ENCODE peak calls at places on chromosomes 3 and 15, in eight cellular contexts. G is H4; K is EL; C is HFFc6; P is endothelial cell; Y is HT1080; S is transverse colon; I is effector memory CD8-positive, alpha-beta T cell. L is an unnamed sample.

GRCh38 chr3:138187296-138188012 is at the start of gene ARMC8:
- DNase-seq in G (no peak), K (peak), C (peak), P (peak), Y (no peak), S (peak), I (peak), L (no peak)

GRCh38 chr15:70140031-70140542 is 42.4 kb upstream of the TLE3 start:
- DNase-seq in G (no peak), K (no peak), C (no peak), P (no peak), Y (no peak), S (no peak), I (no peak), L (no peak)

GRCh38 chr15:65940618-65940909 is 71.3 kb downstream of the RAB11A start:
- DNase-seq in G (peak), K (peak), C (no peak), P (no peak), Y (peak), S (no peak), I (no peak), L (no peak)

GRCh38 chr3:131007256-131007655 is 19.4 kb downstream of the ASTE1 start:
- DNase-seq in G (no peak), K (no peak), C (no peak), P (no peak), Y (no peak), S (no peak), I (no peak), L (no peak)

GRCh38 chr15:52150878-52151277 is 38.3 kb upstream of the BCL2L10 start:
- DNase-seq in G (no peak), K (no peak), C (no peak), P (no peak), Y (no peak), S (no peak), I (no peak), L (no peak)

GRCh38 chr15:84638103-84638502 is 16.0 kb downstream of the WDR73 start:
- DNase-seq in G (peak), K (no peak), C (no peak), P (no peak), Y (peak), S (no peak), I (no peak), L (no peak)

GRCh38 chr3:155391583-155391982 is 98.1 kb upstream of the STRIT1 start:
- DNase-seq in G (peak), K (peak), C (peak), P (no peak), Y (peak), S (peak), I (no peak), L (no peak)

GRCh38 chr3:124206225-124206624 is 214.3 kb upstream of the ROPN1 start:
- DNase-seq in G (no peak), K (no peak), C (no peak), P (no peak), Y (no peak), S (no peak), I (no peak), L (no peak)

GRCh38 chr15:79844221-79844620 is 52.6 kb downstream of the MTHFS start:
- DNase-seq in G (no peak), K (no peak), C (no peak), P (no peak), Y (peak), S (no peak), I (no peak), L (no peak)

GRCh38 chr3:149340310-149340933 is 7.0 kb upstream of the TM4SF18 start:
- DNase-seq in G (peak), K (peak), C (peak), P (no peak), Y (peak), S (no peak), I (no peak), L (no peak)

GRCh38 chr3:184496933-184497332 is 64.7 kb upstream of the EPHB3 start:
- DNase-seq in G (no peak), K (no peak), C (no peak), P (no peak), Y (no peak), S (no peak), I (no peak), L (no peak)

GRCh38 chr15:100759116-100759515 is 120.5 kb upstream of the ALDH1A3 start:
- DNase-seq in G (peak), K (peak), C (peak), P (no peak), Y (no peak), S (no peak), I (no peak), L (no peak)

GRCh38 chr3:57896691-57897090 is 111.5 kb upstream of the FLNB start:
- DNase-seq in G (no peak), K (no peak), C (no peak), P (no peak), Y (no peak), S (no peak), I (no peak), L (no peak)

GRCh38 chr15:70098461-70099166 is 897 bp upstream of the TLE3 start:
- DNase-seq in G (no peak), K (peak), C (no peak), P (peak), Y (no peak), S (peak), I (no peak), L (no peak)

GRCh38 chr3:65443739-65444447 is 594.8 kb downstream of the MAGI1 start:
- DNase-seq in G (peak), K (no peak), C (no peak), P (no peak), Y (no peak), S (no peak), I (no peak), L (no peak)

GRCh38 chr3:186529204-186529999 is 14.8 kb downstream of the CRYGS start:
- DNase-seq in G (no peak), K (no peak), C (no peak), P (no peak), Y (no peak), S (no peak), I (no peak), L (no peak)

GRCh38 chr3:59774613-59775012 is 724.8 kb upstream of the CFAP20DC start:
- DNase-seq in G (no peak), K (peak), C (peak), P (no peak), Y (peak), S (no peak), I (no peak), L (no peak)

GRCh38 chr3:12963184-12963868 is 109.9 kb downstream of the IQSEC1 start:
- DNase-seq in G (no peak), K (no peak), C (no peak), P (no peak), Y (no peak), S (no peak), I (no peak), L (no peak)

GRCh38 chr15:68609618-68610017 is 30.8 kb downstream of the CORO2B start:
- DNase-seq in G (no peak), K (no peak), C (no peak), P (no peak), Y (no peak), S (peak), I (no peak), L (no peak)

GRCh38 chr3:37993811-37994638 is 3.4 kb downstream of the VILL start:
- DNase-seq in G (no peak), K (peak), C (peak), P (peak), Y (peak), S (peak), I (no peak), L (peak)